ENCODE peak calls at places on chromosomes 3 and 15, in five cellular contexts. R is IMR-90, W is stomach, A is fibroblast of lung, X is cardiac muscle cell. Q is an unnamed sample.

GRCh38 chr3:17908399-17909191 is 166.2 kb upstream of the TBC1D5 start:
- DNase-seq in R (no peak), W (no peak), A (no peak), X (no peak), Q (no peak)

GRCh38 chr3:20080956-20081554 is 40.8 kb downstream of the KAT2B start:
- DNase-seq in R (peak; percentile 6), W (peak; percentile 68), A (peak; percentile 33), X (peak; percentile 63), Q (peak; percentile 84)

GRCh38 chr3:43773273-43774104 is 82.8 kb downstream of the ABHD5 start:
- DNase-seq in R (peak; percentile 16), W (peak; percentile 38), A (peak; percentile 39), X (peak; percentile 33), Q (no peak)

GRCh38 chr3:113698891-113699465 is 2.5 kb upstream of the USF3 start:
- DNase-seq in R (peak; percentile 4), W (no peak), A (peak; percentile 27), X (no peak), Q (no peak)

GRCh38 chr15:101169457-101170071 is 82.3 kb downstream of the CHSY1 start:
- DNase-seq in R (peak; percentile 69), W (no peak), A (peak; percentile 68), X (no peak), Q (no peak)

GRCh38 chr3:33360136-33360825 is 79.9 kb downstream of the UBP1 start:
- DNase-seq in R (peak; percentile 79), W (no peak), A (peak; percentile 91), X (no peak), Q (no peak)

GRCh38 chr3:125245521-125245920 is 33.0 kb upstream of the SLC12A8 start:
- DNase-seq in R (peak; percentile 83), W (no peak), A (peak; percentile 57), X (peak; percentile 13), Q (no peak)

GRCh38 chr15:69116391-69116790 is 44.0 kb upstream of the GLCE start:
- DNase-seq in R (no peak), W (no peak), A (no peak), X (no peak), Q (no peak)

GRCh38 chr3:182644800-182645433 is 148.4 kb upstream of the ATP11B start:
- DNase-seq in R (no peak), W (no peak), A (peak; percentile 4), X (no peak), Q (no peak)

GRCh38 chr3:185655426-185656320 is 69.6 kb downstream of the SENP2 start:
- DNase-seq in R (no peak), W (no peak), A (no peak), X (no peak), Q (no peak)

GRCh38 chr3:195385526-195385925 is 57.3 kb downstream of the ACAP2 start:
- DNase-seq in R (peak; percentile 23), W (no peak), A (peak; percentile 62), X (peak; percentile 38), Q (no peak)

GRCh38 chr3:182609575-182610156 is 183.6 kb upstream of the ATP11B start:
- DNase-seq in R (no peak), W (peak; percentile 62), A (no peak), X (peak; percentile 50), Q (peak; percentile 22)

GRCh38 chr3:16993227-16993626 is 108.5 kb downstream of the PLCL2 start:
- DNase-seq in R (peak; percentile 52), W (no peak), A (peak; percentile 30), X (no peak), Q (no peak)

GRCh38 chr3:135137296-135137695 is 342.2 kb downstream of the EPHB1 start:
- DNase-seq in R (no peak), W (no peak), A (no peak), X (no peak), Q (no peak)

GRCh38 chr3:40851836-40852235 is 327.1 kb downstream of the ZNF621 start:
- DNase-seq in R (no peak), W (no peak), A (no peak), X (no peak), Q (no peak)

GRCh38 chr3:148147896-148148295 is 549.8 kb upstream of the AGTR1 start:
- DNase-seq in R (no peak), W (no peak), A (no peak), X (no peak), Q (no peak)

GRCh38 chr15:36905908-36906307 is 194.4 kb downstream of the MEIS2 start:
- DNase-seq in R (peak; percentile 29), W (no peak), A (peak; percentile 87), X (no peak), Q (peak; percentile 26)

GRCh38 chr15:76994971-76995945 is at the start of gene PSTPIP1:
- DNase-seq in R (no peak), W (peak; percentile 43), A (no peak), X (no peak), Q (no peak)

GRCh38 chr3:194257030-194257657 is 94.0 kb downstream of the CPN2 start:
- DNase-seq in R (no peak), W (peak; percentile 5), A (no peak), X (no peak), Q (no peak)

GRCh38 chr15:91849749-91850161 is 3.8 kb upstream of the SLCO3A1 start:
- DNase-seq in R (peak; percentile 57), W (no peak), A (peak; percentile 58), X (peak; percentile 24), Q (no peak)

GRCh38 chr3:66816110-66816761 is 181.9 kb upstream of the KBTBD8 start:
- DNase-seq in R (peak; percentile 83), W (no peak), A (peak; percentile 70), X (peak; percentile 93), Q (no peak)

GRCh38 chr3:8840556-8840955 is 71.1 kb upstream of the OXTR start:
- DNase-seq in R (peak; percentile 89), W (no peak), A (peak; percentile 90), X (no peak), Q (no peak)

GRCh38 chr3:134078169-134078821 is 48.6 kb upstream of the SLCO2A1 start:
- DNase-seq in R (peak; percentile 32), W (no peak), A (no peak), X (no peak), Q (no peak)

GRCh38 chr3:101619734-101620133 is 45.8 kb downstream of the PCNP start:
- DNase-seq in R (no peak), W (no peak), A (no peak), X (no peak), Q (no peak)

DNA sequence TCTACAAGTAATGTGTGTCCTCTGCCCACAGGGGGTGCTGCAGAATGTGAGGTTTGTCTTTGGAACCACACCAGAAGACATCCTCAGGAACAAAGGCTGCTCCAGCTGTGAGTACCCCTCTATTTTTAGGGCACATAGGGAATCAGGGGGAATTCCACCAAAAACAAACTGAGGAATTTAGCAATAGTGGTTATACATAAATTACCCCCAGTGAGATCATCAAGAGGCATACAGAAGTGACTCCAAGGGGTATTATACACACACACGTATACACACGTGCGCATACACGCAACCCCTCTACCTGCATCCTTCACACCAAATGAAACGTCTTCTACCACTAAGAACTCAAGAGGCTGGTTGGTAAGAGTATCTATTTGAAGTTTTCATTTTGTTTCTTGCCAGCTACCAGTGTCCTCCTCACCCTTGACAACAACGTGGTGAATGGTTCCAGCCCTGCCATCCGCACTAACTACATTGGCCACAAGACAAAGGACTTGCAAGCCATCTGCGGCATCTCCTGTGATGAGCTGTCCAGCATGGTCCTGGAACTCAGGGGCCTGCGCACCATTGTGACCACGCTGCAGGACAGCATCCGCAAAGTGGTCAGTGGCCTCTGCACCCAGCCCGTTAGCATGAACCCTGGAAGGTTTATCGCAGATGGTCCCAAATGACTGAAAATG is 2.8 kb downstream of the THBS1 start:
- DNase-seq in R (peak; percentile 73), W (no peak), A (peak; percentile 43), X (peak; percentile 38), Q (no peak)
- TF ChIP-seq CTCF in R (peak; percentile 44), W (peak; percentile 4), A (peak; percentile 51), X (peak; percentile 47), Q (peak; percentile 13)

GRCh38 chr15:74402337-74402839 is 31.4 kb downstream of the SEMA7A start:
- DNase-seq in R (no peak), W (no peak), A (no peak), X (no peak), Q (no peak)
- H3K27ac ChIP-seq in R (no peak overlapping the region), W (peak overlapping the region; percentile 32), A (no peak overlapping the region), X (no peak overlapping the region), Q (no peak overlapping the region)

GRCh38 chr3:156677536-156677935 is 3.1 kb downstream of the TIPARP start:
- DNase-seq in R (no peak), W (no peak), A (no peak), X (no peak), Q (no peak)
- H3K4me3 ChIP-seq in R (peak overlapping the region; percentile 11), W (no peak overlapping the region), A (peak overlapping the region; percentile 82), X (peak overlapping the region; percentile 99), Q (no peak overlapping the region)

DNA sequence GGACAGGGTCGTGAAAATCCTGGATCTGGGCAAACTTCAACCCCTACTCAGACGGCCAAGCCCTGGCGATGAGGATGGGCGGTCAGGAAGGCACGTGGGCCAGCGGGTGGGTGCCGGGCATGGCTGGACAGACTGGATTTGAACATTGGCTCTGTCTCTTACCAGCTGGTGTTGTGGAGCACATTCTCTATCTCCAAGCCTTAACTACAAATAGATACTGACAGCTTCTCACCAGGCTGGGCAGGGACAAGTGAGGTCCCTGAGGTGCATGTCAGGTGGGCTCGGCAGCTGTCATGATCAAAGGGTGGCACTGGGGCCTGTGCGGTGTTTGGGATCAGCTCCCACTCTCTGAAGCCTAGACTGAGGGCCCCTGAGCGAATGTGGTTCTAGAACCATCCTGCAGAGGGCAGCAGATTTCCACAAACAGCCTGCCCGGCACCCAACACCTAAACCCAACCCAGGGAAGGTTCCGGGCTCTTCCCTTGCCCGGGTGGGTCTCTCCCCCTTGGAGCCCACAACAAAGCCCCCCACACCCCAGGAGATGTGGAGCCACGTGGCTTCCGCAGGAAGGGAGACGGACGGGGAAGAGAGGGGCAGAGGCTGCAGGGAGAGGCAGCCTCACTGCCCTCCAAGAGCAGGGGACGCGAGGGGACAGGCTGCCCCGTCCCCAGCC is 58.4 kb downstream of the RGMA start:
- DNase-seq in R (peak; percentile 47), W (peak; percentile 77), A (peak; percentile 47), X (peak; percentile 73), Q (peak; percentile 77)
- TF ChIP-seq CTCF in R (peak; percentile 79), W (peak; percentile 83), A (peak; percentile 84), X (peak; percentile 87), Q (peak; percentile 89)

DNA sequence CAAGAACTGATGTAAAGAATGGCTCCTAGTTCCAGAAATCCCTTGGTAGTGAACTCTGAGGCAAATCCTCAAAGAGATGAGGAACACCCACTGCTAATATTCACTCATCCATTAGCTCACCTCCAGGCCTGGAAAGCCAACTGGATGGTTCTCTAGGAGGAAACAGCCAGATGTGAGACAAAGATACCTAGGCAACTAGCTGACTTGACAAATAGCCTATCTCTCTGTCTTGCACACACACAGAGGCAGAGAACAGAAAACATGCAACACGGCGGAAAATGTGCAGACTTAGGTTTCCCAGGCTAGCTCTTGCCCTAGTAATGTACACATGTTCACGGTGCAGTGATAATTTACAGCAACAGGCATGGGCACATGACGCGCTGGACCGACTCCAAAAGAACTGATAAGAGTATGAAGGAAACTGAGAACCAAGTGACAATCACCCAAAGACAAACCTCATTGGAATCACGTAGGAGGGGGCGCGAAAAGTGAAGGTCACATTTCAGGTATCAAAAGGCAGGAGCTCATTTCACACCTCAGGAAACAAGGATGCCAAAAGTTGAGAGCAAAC is 318.1 kb downstream of the FOXP1 start:
- DNase-seq in R (no peak), W (peak; percentile 59), A (no peak), X (no peak), Q (no peak)
- H3K27ac ChIP-seq in R (no peak overlapping the region), W (peak overlapping the region; percentile 35), A (no peak overlapping the region), X (no peak overlapping the region), Q (no peak overlapping the region)